ENCODE peak calls at places on chromosomes 3 and 15, in nine cellular contexts. G is stimulated activated CD8-positive, alpha-beta memory T cell treated with anti-CD3 and anti-CD28 coated beads, Interleukin-15, amount 100 ng/mL, for 24 hours; F is kidney glomerular epithelial cell; Q is left lung; Z is stomach; R is NCI-H1105; X is OCI-LY7; N is HEK293T; H is tibial artery. O is an unnamed sample.

GRCh38 chr3:14203521-14204079 is 25.0 kb downstream of the LSM3 start:
- DNase-seq in G (no peak), F (peak), Q (peak), Z (peak), R (peak), X (peak), N (peak), H (peak), O (peak)

GRCh38 chr3:72595376-72595775 is 252.9 kb downstream of the SHQ1 start:
- DNase-seq in G (no peak), F (no peak), Q (no peak), Z (no peak), R (no peak), X (no peak), N (no peak), H (no peak), O (no peak)

GRCh38 chr3:182789371-182789770 is 3.9 kb upstream of the ATP11B start:
- DNase-seq in G (no peak), F (peak), Q (no peak), Z (no peak), R (no peak), X (peak), N (no peak), H (no peak), O (no peak)

GRCh38 chr3:158091526-158091925 is 14.7 kb downstream of the SHOX2 start:
- DNase-seq in G (no peak), F (no peak), Q (no peak), Z (no peak), R (no peak), X (no peak), N (no peak), H (no peak), O (no peak)

GRCh38 chr3:119469378-119470189 is 821 bp downstream of the POGLUT1 start:
- DNase-seq in G (no peak), F (peak), Q (peak), Z (no peak), R (peak), X (peak), N (no peak), H (no peak), O (no peak)

GRCh38 chr3:125055165-125055912 is 458 bp downstream of the HEG1 start:
- DNase-seq in G (peak), F (no peak), Q (no peak), Z (no peak), R (peak), X (peak), N (peak), H (no peak), O (peak)

GRCh38 chr3:42262525-42262924 is 3.5 kb downstream of the CCK start:
- DNase-seq in G (no peak), F (peak), Q (no peak), Z (no peak), R (no peak), X (no peak), N (no peak), H (no peak), O (no peak)

GRCh38 chr15:99169769-99170311 is 65.0 kb downstream of the SYNM start:
- DNase-seq in G (no peak), F (no peak), Q (no peak), Z (no peak), R (no peak), X (no peak), N (no peak), H (peak), O (no peak)

GRCh38 chr3:72078661-72079368 is 293.9 kb upstream of the PROK2 start:
- DNase-seq in G (no peak), F (no peak), Q (no peak), Z (no peak), R (no peak), X (peak), N (no peak), H (no peak), O (no peak)

GRCh38 chr15:71054286-71054952 is 60.9 kb upstream of the THSD4 start:
- DNase-seq in G (no peak), F (no peak), Q (no peak), Z (no peak), R (no peak), X (no peak), N (no peak), H (no peak), O (no peak)

GRCh38 chr15:66097151-66098018 is 156.2 kb downstream of the MEGF11 start:
- DNase-seq in G (no peak), F (no peak), Q (peak), Z (no peak), R (no peak), X (no peak), N (no peak), H (no peak), O (no peak)

GRCh38 chr3:15291589-15292541 is 40.5 kb downstream of the SH3BP5 start:
- DNase-seq in G (no peak), F (no peak), Q (peak), Z (no peak), R (no peak), X (peak), N (no peak), H (no peak), O (no peak)

GRCh38 chr3:52323526-52324295 is 7.6 kb downstream of the DNAH1 start:
- DNase-seq in G (no peak), F (no peak), Q (no peak), Z (no peak), R (no peak), X (no peak), N (no peak), H (no peak), O (no peak)

GRCh38 chr3:115517457-115518050 is 105.8 kb upstream of the GAP43 start:
- DNase-seq in G (no peak), F (peak), Q (no peak), Z (no peak), R (no peak), X (no peak), N (no peak), H (no peak), O (no peak)

GRCh38 chr3:188156051-188156450 is 2.1 kb downstream of the LPP start:
- DNase-seq in G (no peak), F (no peak), Q (no peak), Z (no peak), R (no peak), X (no peak), N (no peak), H (no peak), O (no peak)

GRCh38 chr15:38129531-38130199 is 123.0 kb upstream of the SPRED1 start:
- DNase-seq in G (no peak), F (peak), Q (peak), Z (peak), R (no peak), X (peak), N (no peak), H (peak), O (peak)

GRCh38 chr3:14915636-14916222 is 31.7 kb upstream of the NR2C2 start:
- DNase-seq in G (no peak), F (no peak), Q (peak), Z (peak), R (no peak), X (peak), N (no peak), H (no peak), O (no peak)

GRCh38 chr3:111072016-111072891 is 638 bp downstream of the NECTIN3 start:
- DNase-seq in G (no peak), F (no peak), Q (no peak), Z (peak), R (peak), X (no peak), N (peak), H (peak), O (peak)

GRCh38 chr3:161371441-161372320 is at the start of gene SPTSSB:
- DNase-seq in G (no peak), F (peak), Q (peak), Z (peak), R (peak), X (no peak), N (peak), H (no peak), O (no peak)

GRCh38 chr3:51378726-51379125 is 6.4 kb upstream of the MANF start:
- DNase-seq in G (no peak), F (no peak), Q (no peak), Z (no peak), R (no peak), X (no peak), N (no peak), H (no peak), O (no peak)

GRCh38 chr3:111735271-111735758 is 123.8 kb upstream of the PHLDB2 start:
- DNase-seq in G (no peak), F (peak), Q (no peak), Z (no peak), R (no peak), X (no peak), N (no peak), H (no peak), O (no peak)

GRCh38 chr15:65533057-65533752 is 2.9 kb downstream of the HACD3 start:
- DNase-seq in G (no peak), F (no peak), Q (no peak), Z (no peak), R (no peak), X (no peak), N (no peak), H (no peak), O (no peak)

GRCh38 chr15:98358971-98359370 is 289.4 kb upstream of the IGF1R start:
- DNase-seq in G (no peak), F (no peak), Q (no peak), Z (no peak), R (no peak), X (no peak), N (no peak), H (no peak), O (no peak)

GRCh38 chr15:57158589-57158988 is 217.7 kb upstream of the CGNL1 start:
- DNase-seq in G (no peak), F (peak), Q (no peak), Z (no peak), R (peak), X (no peak), N (no peak), H (no peak), O (no peak)

GRCh38 chr15:68561901-68562300 is 16.9 kb upstream of the CORO2B start:
- DNase-seq in G (no peak), F (no peak), Q (peak), Z (no peak), R (no peak), X (no peak), N (no peak), H (peak), O (no peak)

GRCh38 chr15:31236184-31237041 is 90.2 kb upstream of the KLF13 start:
- DNase-seq in G (no peak), F (peak), Q (peak), Z (peak), R (peak), X (peak), N (peak), H (peak), O (peak)

GRCh38 chr3:42159706-42160472 is 68.7 kb downstream of the TRAK1 start:
- DNase-seq in G (no peak), F (peak), Q (peak), Z (peak), R (peak), X (peak), N (no peak), H (peak), O (peak)

GRCh38 chr15:85993116-85993515 is 86.6 kb upstream of the AGBL1 start:
- DNase-seq in G (no peak), F (no peak), Q (no peak), Z (no peak), R (no peak), X (no peak), N (no peak), H (no peak), O (no peak)

GRCh38 chr3:54222318-54222717 is 100.0 kb downstream of the CACNA2D3 start:
- DNase-seq in G (no peak), F (no peak), Q (no peak), Z (no peak), R (no peak), X (no peak), N (no peak), H (no peak), O (no peak)

GRCh38 chr3:137692803-137693431 is 71.2 kb upstream of the SOX14 start:
- DNase-seq in G (no peak), F (no peak), Q (no peak), Z (no peak), R (peak), X (peak), N (peak), H (no peak), O (no peak)

GRCh38 chr15:63173116-63173470 is 15.8 kb upstream of the RPS27L start:
- DNase-seq in G (no peak), F (no peak), Q (no peak), Z (no peak), R (no peak), X (no peak), N (no peak), H (no peak), O (no peak)

GRCh38 chr3:172359231-172359630 is 89.0 kb downstream of the GHSR start:
- DNase-seq in G (no peak), F (no peak), Q (no peak), Z (no peak), R (no peak), X (no peak), N (no peak), H (no peak), O (no peak)

GRCh38 chr15:65960586-65960985 is 91.3 kb downstream of the RAB11A start:
- DNase-seq in G (no peak), F (no peak), Q (no peak), Z (no peak), R (no peak), X (peak), N (no peak), H (no peak), O (no peak)

GRCh38 chr3:159174715-159175390 is 373.0 kb downstream of the MFSD1 start:
- DNase-seq in G (no peak), F (no peak), Q (no peak), Z (no peak), R (no peak), X (no peak), N (no peak), H (no peak), O (no peak)

GRCh38 chr3:116181159-116181558 is 264.1 kb downstream of the LSAMP start:
- DNase-seq in G (no peak), F (no peak), Q (no peak), Z (no peak), R (no peak), X (no peak), N (no peak), H (no peak), O (no peak)

GRCh38 chr3:174862101-174862500 is 3.0 kb downstream of the NAALADL2 start:
- DNase-seq in G (no peak), F (peak), Q (peak), Z (peak), R (peak), X (no peak), N (peak), H (no peak), O (no peak)

GRCh38 chr3:52290596-52291507 is 3.2 kb downstream of the GLYCTK start:
- DNase-seq in G (no peak), F (no peak), Q (peak), Z (no peak), R (no peak), X (no peak), N (no peak), H (no peak), O (no peak)

O was measured in ovary.